ENCODE peak calls at places on chromosomes 16 and 17, in five cellular contexts. B is uterus, C is heart left ventricle, J is A549, T is IMR-90. U is an unnamed sample.

GRCh38 chr17:61668486-61668885 is 77.5 kb upstream of the NACA2 start:
- DNase-seq in B (no peak), C (no peak), J (no peak), T (no peak), U (no peak)

GRCh38 chr17:44794699-44795413 is 35.2 kb downstream of the GJC1 start:
- DNase-seq in B (no peak), C (no peak), J (peak), T (peak), U (no peak)

GRCh38 chr17:10114931-10115535 is 83.4 kb downstream of the GAS7 start:
- DNase-seq in B (peak), C (peak), J (peak), T (peak), U (peak)

GRCh38 chr16:15034266-15035162 is 21.4 kb downstream of the NTAN1 start:
- DNase-seq in B (no peak), C (no peak), J (no peak), T (no peak), U (no peak)

GRCh38 chr16:63426275-63426870 is 1390.1 kb upstream of the CDH8 start:
- DNase-seq in B (no peak), C (no peak), J (no peak), T (no peak), U (no peak)

GRCh38 chr17:39787038-39787437 is 49.3 kb downstream of the GRB7 start:
- DNase-seq in B (no peak), C (no peak), J (no peak), T (no peak), U (no peak)

GRCh38 chr17:44976198-44976597 is 8.1 kb upstream of the C1QL1 start:
- DNase-seq in B (no peak), C (no peak), J (no peak), T (no peak), U (no peak)

GRCh38 chr17:46818319-46818928 is at the start of gene WNT3:
- DNase-seq in B (no peak), C (no peak), J (no peak), T (no peak), U (no peak)

GRCh38 chr16:13376174-13376573 is 474.8 kb downstream of the SHISA9 start:
- DNase-seq in B (no peak), C (no peak), J (no peak), T (no peak), U (no peak)

GRCh38 chr16:66490774-66491715 is 58.9 kb downstream of the TK2 start:
- DNase-seq in B (no peak), C (peak), J (no peak), T (no peak), U (peak)

GRCh38 chr17:79862771-79863440 is 23.7 kb upstream of the CBX4 start:
- DNase-seq in B (no peak), C (no peak), J (no peak), T (no peak), U (no peak)

GRCh38 chr16:12059216-12059769 is 82.8 kb downstream of the SNX29 start:
- DNase-seq in B (no peak), C (peak), J (no peak), T (no peak), U (no peak)

GRCh38 chr17:43634681-43635125 is 27.0 kb downstream of the MEOX1 start:
- DNase-seq in B (no peak), C (peak), J (no peak), T (peak), U (no peak)

GRCh38 chr16:2981177-2981898 is 1.1 kb upstream of the PKMYT1 start:
- DNase-seq in B (no peak), C (no peak), J (no peak), T (no peak), U (no peak)

GRCh38 chr17:46772013-46772878 is 46.2 kb downstream of the WNT3 start:
- DNase-seq in B (no peak), C (peak), J (peak), T (no peak), U (no peak)

GRCh38 chr16:50614956-50615727 is 66.0 kb downstream of the SNX20 start:
- DNase-seq in B (no peak), C (no peak), J (no peak), T (no peak), U (no peak)

GRCh38 chr17:1091885-1092284 is 87.9 kb downstream of the ABR start:
- DNase-seq in B (no peak), C (no peak), J (no peak), T (no peak), U (no peak)
- H3K4me3 ChIP-seq in B (no peak), C (no peak), J (no peak), T (no peak), U (no peak)

GRCh38 chr16:17364319-17365210 is 106.2 kb downstream of the XYLT1 start:
- DNase-seq in B (peak), C (no peak), J (no peak), T (peak), U (no peak)

GRCh38 chr16:17365211-17365541 is 105.6 kb downstream of the XYLT1 start:
- DNase-seq in B (no peak), C (no peak), J (no peak), T (no peak), U (no peak)

GRCh38 chr16:17360810-17361209 is 110.0 kb downstream of the XYLT1 start:
- DNase-seq in B (no peak), C (no peak), J (no peak), T (no peak), U (no peak)

GRCh38 chr16:17362191-17362590 is 108.6 kb downstream of the XYLT1 start:
- DNase-seq in B (no peak), C (no peak), J (no peak), T (no peak), U (no peak)

DNA sequence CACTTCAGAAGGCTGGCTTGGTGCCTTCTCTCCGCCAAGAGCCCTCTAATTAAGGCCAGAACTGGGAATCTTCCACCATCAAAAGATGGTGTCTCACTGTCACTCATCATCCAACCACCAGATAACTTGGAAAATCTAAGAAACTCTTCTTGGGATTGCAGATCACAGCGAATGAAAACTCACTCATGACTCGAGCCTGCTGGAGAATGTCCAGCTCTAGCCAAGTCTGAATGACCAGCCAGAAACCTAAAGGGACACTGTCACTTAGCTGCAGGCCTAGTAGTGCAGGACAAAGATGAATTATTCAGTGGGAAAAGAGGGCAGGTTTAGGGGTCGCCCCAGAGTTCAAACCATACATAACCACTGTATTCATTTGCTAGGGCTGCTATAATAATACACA is 107.8 kb downstream of the XYLT1 start:
- DNase-seq in B (no peak), C (no peak), J (no peak), T (peak), U (no peak)
- H3K27ac ChIP-seq in B (no peak), C (no peak), J (no peak), T (no peak), U (no peak)

DNA sequence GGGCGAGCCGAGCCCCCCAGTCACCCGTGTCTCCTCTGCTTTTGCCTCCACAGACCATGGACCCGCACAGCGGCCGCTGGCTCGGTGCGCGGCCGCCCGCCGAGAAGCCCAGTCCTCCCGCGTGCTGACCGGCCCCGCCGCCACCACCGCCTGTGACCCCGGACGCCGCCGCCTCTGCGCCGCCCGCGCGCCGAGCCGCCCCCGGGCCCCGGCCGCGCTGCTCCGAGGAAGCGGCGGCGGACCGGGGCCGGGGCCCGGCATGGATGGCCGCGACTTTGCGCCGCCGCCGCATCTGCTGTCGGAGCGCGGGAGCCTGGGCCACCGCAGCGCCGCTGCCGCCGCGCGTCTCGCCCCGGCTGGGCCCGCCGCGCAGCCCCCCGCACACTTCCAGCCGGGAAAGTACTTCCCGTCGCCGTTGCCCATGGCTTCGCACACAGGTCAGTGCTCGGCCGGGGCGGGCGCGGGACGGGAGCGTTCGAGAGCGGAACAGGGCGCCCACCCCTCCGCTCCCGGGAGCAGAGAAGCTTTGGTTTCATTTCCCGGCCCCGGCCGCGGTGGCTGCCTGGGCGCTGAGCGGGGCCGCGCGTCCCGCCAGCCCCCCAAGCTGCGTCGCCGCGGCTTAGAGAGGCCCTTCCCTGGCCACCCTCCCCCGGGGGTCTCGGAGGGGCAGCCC is 4.4 kb downstream of the BAHCC1 start:
- DNase-seq in B (no peak), C (no peak), J (peak), T (no peak), U (no peak)
- TF ChIP-seq POLR2A in B (no peak), C (no peak), J (no peak), T (no peak), U (no peak)

GRCh38 chr17:75849304-75849695 is 5.1 kb upstream of the UNC13D start:
- DNase-seq in B (no peak), C (no peak), J (no peak), T (no peak), U (no peak)
- H3K4me3 ChIP-seq in B (no peak), C (no peak), J (no peak), T (no peak), U (no peak)

GRCh38 chr17:48546187-48546923 is 1.4 kb upstream of the HOXB2 start:
- DNase-seq in B (no peak), C (no peak), J (no peak), T (peak), U (no peak)
- H3K27ac ChIP-seq in B (peak), C (peak), J (peak), T (peak), U (no peak)

DNA sequence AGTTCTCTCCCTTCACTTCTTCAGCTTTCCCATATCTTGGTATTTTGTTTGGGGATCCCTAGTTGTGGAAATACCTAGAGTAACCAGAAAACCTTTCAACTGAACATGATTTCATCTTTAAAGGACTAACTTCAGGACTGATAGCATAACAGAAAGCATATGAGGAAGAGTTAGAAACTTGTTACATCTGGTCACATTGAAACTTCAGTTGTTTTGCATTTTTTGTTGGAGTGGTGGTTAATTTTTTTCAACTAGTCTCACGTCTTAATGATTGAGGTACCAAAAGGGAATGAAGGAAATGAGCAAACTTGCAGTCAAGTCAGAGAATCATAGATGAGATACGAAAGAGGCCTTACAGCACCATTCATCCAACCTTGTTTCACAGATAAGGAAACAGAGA is 49.6 kb downstream of the TANGO6 start:
- DNase-seq in B (no peak), C (no peak), J (no peak), T (no peak), U (no peak)
- TF ChIP-seq POLR2A in B (no peak), C (no peak), J (no peak), T (no peak), U (no peak)

DNA sequence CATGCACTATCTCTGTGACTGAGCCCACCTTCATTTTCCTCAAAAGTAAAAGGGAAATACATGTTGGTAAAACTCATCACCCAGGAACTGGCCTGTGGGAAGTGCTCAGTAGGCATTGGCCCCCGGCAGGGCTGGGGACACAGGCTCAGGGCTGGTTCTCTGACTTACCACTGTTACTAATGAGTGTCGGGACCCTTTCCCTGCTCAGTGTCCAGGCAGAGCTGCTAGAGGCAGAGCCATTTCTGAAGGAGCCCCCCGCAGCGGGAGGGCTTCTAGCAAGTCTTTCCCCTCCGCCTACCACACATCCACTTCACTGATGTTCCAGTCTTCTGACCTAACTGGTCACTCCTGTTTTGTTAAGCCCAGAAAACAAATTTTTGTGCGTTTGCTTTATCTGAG is 1.7 kb upstream of the PEMT start:
- DNase-seq in B (no peak), C (no peak), J (no peak), T (no peak), U (no peak)
- H3K4me3 ChIP-seq in B (no peak), C (no peak), J (peak), T (no peak), U (no peak)

DNA sequence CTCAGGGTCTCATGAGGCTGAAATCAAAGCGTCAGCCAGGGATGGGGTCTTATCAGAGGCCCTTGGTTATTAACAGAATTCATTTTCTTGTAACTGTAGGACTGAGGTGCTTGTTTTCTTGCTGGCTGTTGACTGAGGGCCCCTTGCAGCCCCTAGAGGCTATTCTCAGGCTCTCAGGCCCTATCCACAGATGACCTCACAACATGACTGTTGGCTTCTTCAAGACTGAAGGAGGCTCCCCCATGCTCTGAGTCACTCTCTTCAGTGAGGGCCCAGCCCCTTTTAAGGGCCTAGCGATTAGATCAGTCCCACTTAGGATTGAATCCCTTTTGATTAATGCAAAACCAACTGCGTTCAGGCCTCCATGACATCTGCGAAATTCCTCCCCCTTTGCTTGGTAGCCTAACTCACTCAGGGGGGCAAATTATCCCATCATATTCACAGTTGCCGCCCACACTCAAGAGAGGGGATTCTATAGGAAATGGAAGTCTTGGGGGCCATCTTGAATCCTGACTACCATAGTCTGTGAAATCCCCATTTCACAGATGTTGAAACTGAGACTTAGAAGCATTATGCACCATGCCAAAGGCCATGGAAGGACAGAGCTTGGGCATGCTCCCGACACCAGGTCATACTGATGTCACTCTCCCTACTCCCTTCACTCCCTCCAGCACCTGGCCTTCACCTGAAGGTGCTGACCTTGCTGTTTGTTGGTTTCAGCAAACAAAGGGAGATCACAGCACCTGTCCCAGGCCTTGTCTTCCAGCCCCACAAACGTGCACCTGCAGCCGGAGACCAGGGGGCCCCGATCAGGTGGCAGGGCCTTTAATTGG is 592.3 kb downstream of the MAF start:
- DNase-seq in B (no peak), C (no peak), J (no peak), T (no peak), U (no peak)
- H3K27ac ChIP-seq in B (no peak), C (no peak), J (no peak), T (no peak), U (no peak)

GRCh38 chr17:4269915-4270314 is 6.1 kb upstream of the ANKFY1 start:
- DNase-seq in B (no peak), C (no peak), J (no peak), T (no peak), U (no peak)

GRCh38 chr17:4266550-4266949 is 2.8 kb upstream of the ANKFY1 start:
- DNase-seq in B (no peak), C (no peak), J (no peak), T (no peak), U (no peak)

GRCh38 chr17:4263282-4264215 is at the start of gene ANKFY1:
- DNase-seq in B (peak), C (peak), J (peak), T (peak), U (peak)

GRCh38 chr17:4270746-4271145 is 7.0 kb upstream of the ANKFY1 start:
- DNase-seq in B (no peak), C (no peak), J (no peak), T (no peak), U (no peak)

GRCh38 chr17:4267402-4267801 is 3.6 kb upstream of the ANKFY1 start:
- DNase-seq in B (no peak), C (no peak), J (no peak), T (no peak), U (no peak)
- TF ChIP-seq POLR2A in B (no peak), C (no peak), J (no peak), T (no peak), U (no peak)